ENCODE peak calls at places on chromosomes 3 and 15, in ten cellular contexts. N is AG04450; Y is NCI-H146; V is occipital lobe; P is Daoy; R is AG09319; U is fibroblast of lung; S is activated CD8-positive, alpha-beta memory T cell treated with anti-CD3 and anti-CD28 coated beads, Interleukin-2, amount 50 U/mL, for 48 hours; T is RPMI7951; L is NCI-H1105. K is an unnamed sample.

GRCh38 chr15:27853624-27854455 is 245.3 kb downstream of the OCA2 start:
- DNase-seq in R (no peak), S (no peak), U (no peak), Y (no peak), T (no peak), V (no peak), L (no peak), N (no peak), P (no peak), K (no peak)

GRCh38 chr3:47421741-47422649 is 41.2 kb downstream of the PTPN23 start:
- DNase-seq in N (no peak), R (no peak), S (peak), Y (no peak), P (peak), L (peak), U (peak), V (no peak), T (peak), K (peak)

GRCh38 chr3:194136519-194137313 is 768 bp downstream of the HES1 start:
- DNase-seq in T (peak), S (peak), N (peak), U (peak), P (peak), V (peak), R (no peak), L (no peak), Y (peak), K (peak)

GRCh38 chr15:33730815-33731214 is 237.5 kb upstream of the CHRM5 start:
- DNase-seq in V (no peak), N (no peak), L (no peak), Y (no peak), U (no peak), R (no peak), S (no peak), T (no peak), P (no peak), K (no peak)

GRCh38 chr3:117665311-117665710 is 955.7 kb downstream of the TUSC7 start:
- DNase-seq in P (no peak), Y (no peak), S (no peak), N (no peak), V (peak), U (no peak), L (peak), R (no peak), T (no peak), K (peak)

GRCh38 chr3:35254917-35255316 is 384.4 kb upstream of the ARPP21 start:
- DNase-seq in V (no peak), R (no peak), Y (no peak), N (no peak), U (no peak), L (no peak), S (no peak), P (no peak), T (no peak), K (no peak)

GRCh38 chr3:12970684-12971083 is 102.5 kb downstream of the IQSEC1 start:
- DNase-seq in U (no peak), Y (peak), P (no peak), V (no peak), N (no peak), S (no peak), R (no peak), T (no peak), L (no peak), K (no peak)

GRCh38 chr15:34794590-34795206 is 651 bp downstream of the ACTC1 start:
- DNase-seq in T (no peak), P (no peak), L (no peak), U (no peak), N (no peak), S (no peak), R (no peak), V (no peak), Y (no peak), K (no peak)

GRCh38 chr15:58597943-58598828 is 151.3 kb downstream of the ADAM10 start:
- DNase-seq in P (no peak), S (no peak), R (no peak), Y (no peak), L (no peak), V (no peak), T (no peak), N (no peak), U (no peak), K (no peak)

GRCh38 chr3:132659000-132659369 is 624 bp downstream of the ACAD11 start:
- DNase-seq in Y (peak), V (no peak), S (no peak), T (no peak), P (no peak), U (no peak), N (no peak), L (no peak), R (no peak), K (no peak)

GRCh38 chr15:61518191-61518950 is 289.3 kb upstream of the RORA start:
- DNase-seq in Y (peak), V (no peak), L (no peak), N (no peak), S (no peak), T (peak), U (no peak), R (no peak), P (peak), K (no peak)

GRCh38 chr3:156826144-156826895 is at the start of gene LEKR1:
- DNase-seq in L (peak), P (peak), N (no peak), U (peak), Y (peak), T (peak), V (peak), R (peak), S (peak), K (peak)

GRCh38 chr3:184240384-184241140 is 8.2 kb downstream of the ALG3 start:
- DNase-seq in Y (no peak), R (no peak), U (peak), L (no peak), V (no peak), T (peak), N (no peak), P (no peak), S (no peak), K (no peak)

GRCh38 chr3:73215286-73215685 is 153.8 kb downstream of the EBLN2 start:
- DNase-seq in P (no peak), T (no peak), N (no peak), Y (no peak), V (no peak), U (peak), R (no peak), L (no peak), S (no peak), K (no peak)

GRCh38 chr3:42803800-42804112 is 534 bp downstream of the HIGD1A start:
- DNase-seq in S (peak), L (no peak), R (no peak), V (no peak), U (no peak), Y (no peak), N (no peak), T (peak), P (peak), K (peak)

GRCh38 chr3:36543276-36543997 is 163.1 kb downstream of the STAC start:
- DNase-seq in T (no peak), P (no peak), U (no peak), L (no peak), R (no peak), N (no peak), V (no peak), Y (no peak), S (no peak), K (no peak)

GRCh38 chr3:187982149-187982548 is 171.8 kb upstream of the LPP start:
- DNase-seq in L (no peak), Y (no peak), V (no peak), S (no peak), P (no peak), N (no peak), T (no peak), U (no peak), R (no peak), K (no peak)

GRCh38 chr3:8713901-8714759 is 19.5 kb upstream of the CAV3 start:
- DNase-seq in R (no peak), T (peak), L (no peak), N (no peak), U (no peak), P (peak), V (no peak), S (no peak), Y (no peak), K (no peak)

GRCh38 chr15:67240235-67241131 is 14.0 kb downstream of the AAGAB start:
- DNase-seq in R (no peak), U (no peak), S (no peak), L (peak), Y (peak), V (no peak), T (no peak), P (peak), N (no peak), K (no peak)

GRCh38 chr3:47588587-47588986 is 9.9 kb upstream of the CSPG5 start:
- DNase-seq in U (no peak), P (no peak), T (no peak), S (no peak), Y (no peak), L (no peak), R (no peak), V (no peak), N (no peak), K (no peak)

GRCh38 chr3:188202358-188203138 is 48.6 kb downstream of the LPP start:
- DNase-seq in U (no peak), P (no peak), L (no peak), N (no peak), Y (no peak), T (no peak), S (no peak), V (no peak), R (no peak), K (no peak)

GRCh38 chr3:173397161-173398110 is at the start of gene NLGN1:
- DNase-seq in Y (peak), T (peak), L (peak), V (peak), N (peak), R (peak), P (peak), U (peak), S (peak), K (peak)

GRCh38 chr3:50375200-50375931 is 16.0 kb upstream of the TMEM115 start:
- DNase-seq in Y (no peak), U (no peak), L (no peak), P (no peak), V (no peak), S (no peak), T (no peak), N (no peak), R (no peak), K (no peak)

GRCh38 chr3:23697416-23697815 is 108.3 kb upstream of the UBE2E1 start:
- DNase-seq in S (no peak), P (no peak), N (no peak), R (no peak), V (no peak), T (no peak), U (no peak), Y (peak), L (no peak), K (no peak)

GRCh38 chr15:75533945-75534344 is 45.2 kb downstream of the PTPN9 start:
- DNase-seq in R (no peak), L (no peak), T (no peak), Y (no peak), U (no peak), P (no peak), V (no peak), S (no peak), N (no peak), K (no peak)